ENCODE peak calls at places on chromosomes 3 and 15, in seven cellular contexts. W is NB4, R is HepG2, B is K562, P is ovary, K is A549, C is breast epithelium. X is an unnamed sample.

GRCh38 chr3:46993986-46994385 is 14.5 kb downstream of the NBEAL2 start:
- DNase-seq in W (no peak), R (no peak), B (no peak), P (no peak), K (no peak), C (no peak), X (no peak)

GRCh38 chr15:38085104-38085503 is 150.7 kb downstream of the TMCO5A start:
- DNase-seq in W (peak; percentile 51), R (no peak), B (no peak), P (no peak), K (no peak), C (no peak), X (no peak)

GRCh38 chr3:169812124-169812843 is 386 bp upstream of the LRRIQ4 start:
- DNase-seq in W (peak; percentile 79), R (no peak), B (no peak), P (peak; percentile 71), K (no peak), C (peak; percentile 32), X (peak; percentile 49)

GRCh38 chr15:43954181-43954621 is 127.4 kb downstream of the WDR76 start:
- DNase-seq in W (no peak), R (no peak), B (no peak), P (no peak), K (no peak), C (no peak), X (no peak)

GRCh38 chr15:26889298-26889898 is 22.5 kb downstream of the GABRA5 start:
- DNase-seq in W (peak; percentile 71), R (peak; percentile 53), B (peak; percentile 46), P (no peak), K (peak; percentile 82), C (peak; percentile 30), X (no peak)

GRCh38 chr15:83379574-83379973 is 67.6 kb upstream of the SH3GL3 start:
- DNase-seq in W (no peak), R (no peak), B (no peak), P (no peak), K (peak; percentile 70), C (no peak), X (no peak)

GRCh38 chr3:66609660-66610547 is 109.1 kb upstream of the LRIG1 start:
- DNase-seq in W (no peak), R (no peak), B (no peak), P (no peak), K (peak; percentile 29), C (peak; percentile 60), X (no peak)

GRCh38 chr3:150349314-150350097 is 58.6 kb upstream of the TSC22D2 start:
- DNase-seq in W (no peak), R (no peak), B (no peak), P (no peak), K (peak; percentile 40), C (no peak), X (no peak)

GRCh38 chr3:33363113-33363800 is 76.9 kb downstream of the UBP1 start:
- DNase-seq in W (no peak), R (no peak), B (no peak), P (no peak), K (no peak), C (no peak), X (no peak)

GRCh38 chr3:79824166-79824565 is 56.4 kb upstream of the ROBO1 start:
- DNase-seq in W (no peak), R (no peak), B (no peak), P (no peak), K (no peak), C (no peak), X (no peak)

GRCh38 chr3:153165211-153165815 is 3.3 kb downstream of the RAP2B start:
- DNase-seq in W (peak; percentile 62), R (no peak), B (no peak), P (no peak), K (no peak), C (no peak), X (no peak)

GRCh38 chr15:96553931-96554330 is 223.4 kb downstream of the NR2F2 start:
- DNase-seq in W (no peak), R (no peak), B (no peak), P (no peak), K (no peak), C (no peak), X (no peak)

GRCh38 chr15:70154440-70155347 is 57.0 kb upstream of the TLE3 start:
- DNase-seq in W (no peak), R (no peak), B (no peak), P (peak; percentile 73), K (no peak), C (no peak), X (no peak)

GRCh38 chr3:194768586-194768985 is 82.9 kb downstream of the FAM43A start:
- DNase-seq in W (no peak), R (no peak), B (no peak), P (peak; percentile 38), K (no peak), C (no peak), X (no peak)

GRCh38 chr3:194772241-194773000 is 86.7 kb downstream of the FAM43A start:
- DNase-seq in W (no peak), R (no peak), B (no peak), P (no peak), K (no peak), C (no peak), X (no peak)

GRCh38 chr3:194766845-194767244 is 81.2 kb downstream of the FAM43A start:
- DNase-seq in W (peak; percentile 84), R (no peak), B (no peak), P (no peak), K (no peak), C (no peak), X (no peak)

GRCh38 chr3:194767430-194768207 is 81.9 kb downstream of the FAM43A start:
- DNase-seq in W (no peak), R (no peak), B (no peak), P (no peak), K (no peak), C (no peak), X (no peak)

DNA sequence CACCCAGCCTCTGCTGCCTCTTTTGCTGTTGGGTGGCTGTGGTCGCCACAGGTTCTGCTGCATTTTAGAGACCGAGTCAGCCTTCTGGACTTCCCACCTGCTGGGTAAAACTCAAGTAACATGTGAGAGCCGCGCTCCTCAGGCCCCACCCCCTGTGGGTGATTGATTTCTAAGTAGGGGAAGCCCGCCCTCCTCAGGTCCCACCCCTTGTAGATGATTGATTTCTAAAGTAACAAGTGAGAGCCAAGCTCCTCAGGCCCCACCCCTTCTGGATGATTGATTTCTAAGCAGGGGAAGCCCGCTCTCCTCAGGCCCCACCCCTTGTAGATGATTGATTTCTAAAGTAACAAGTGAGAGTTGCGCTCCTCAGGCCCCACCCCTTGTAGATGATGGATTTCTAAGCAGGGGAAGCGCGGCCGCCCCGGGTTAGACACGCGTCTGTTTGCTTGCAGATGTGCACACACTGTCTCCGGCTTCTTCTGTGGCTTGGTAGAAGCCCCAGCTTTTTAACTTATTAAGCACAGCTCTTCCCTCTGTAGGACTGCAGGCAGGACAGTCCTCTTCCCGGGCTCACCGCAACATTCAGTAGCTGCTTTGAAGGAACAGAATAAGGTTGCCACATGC is 83.4 kb downstream of the FAM43A start:
- DNase-seq in W (peak; percentile 98), R (peak; percentile 92), B (peak; percentile 86), P (peak; percentile 92), K (peak; percentile 91), C (peak; percentile 95), X (peak; percentile 70)
- TF ChIP-seq POLR2A in W (peak; percentile 81), R (peak; percentile 39), B (no peak), P (no peak), K (peak; percentile 29), C (no peak), X (no peak)

DNA sequence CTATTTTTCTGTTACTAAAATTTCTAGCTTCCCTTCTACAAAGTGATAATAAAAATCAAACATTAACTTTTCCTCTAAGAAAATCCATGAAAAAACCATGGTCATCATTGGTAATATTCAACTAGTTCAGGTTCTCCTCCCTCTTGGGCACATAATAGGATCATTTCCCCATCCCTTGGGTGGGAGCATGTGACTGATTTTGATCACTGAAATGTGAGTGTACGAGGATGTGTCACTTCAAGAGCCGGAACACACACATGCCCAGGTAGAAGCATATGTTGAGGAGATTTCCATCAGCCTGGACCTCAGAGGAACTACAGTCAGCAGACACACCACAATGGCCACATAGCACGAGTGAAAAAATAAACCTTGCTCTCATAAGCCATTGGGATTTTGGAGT is 36.1 kb downstream of the AP3S2 start:
- DNase-seq in W (no peak), R (peak; percentile 89), B (no peak), P (no peak), K (peak; percentile 60), C (no peak), X (no peak)
- TF ChIP-seq POLR2A in W (no peak), R (no peak), B (no peak), P (no peak), K (no peak), C (no peak), X (no peak)

DNA sequence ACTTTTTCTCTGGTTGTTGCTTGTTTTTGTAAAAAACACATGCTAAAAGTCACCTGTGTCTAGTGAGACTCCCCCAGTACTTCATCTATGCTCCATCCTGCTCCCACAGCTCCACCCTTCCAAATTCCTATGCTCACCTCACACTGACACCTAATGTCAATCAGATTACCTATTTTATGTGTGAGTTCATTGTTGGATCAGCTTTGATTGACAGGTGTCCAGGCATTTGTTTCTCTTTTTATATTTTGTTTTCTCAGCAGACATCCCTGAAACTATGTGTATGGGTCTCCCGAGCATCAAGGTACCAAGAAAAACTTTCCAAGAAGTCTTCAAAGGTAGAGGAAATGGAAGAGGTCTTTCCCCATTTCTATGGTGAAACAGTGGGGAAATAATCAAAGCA is 13.4 kb downstream of the RFTN1 start:
- DNase-seq in W (no peak), R (no peak), B (no peak), P (no peak), K (no peak), C (no peak), X (no peak)
- TF ChIP-seq POLR2A in W (no peak), R (no peak), B (no peak), P (no peak), K (no peak), C (no peak), X (no peak)

DNA sequence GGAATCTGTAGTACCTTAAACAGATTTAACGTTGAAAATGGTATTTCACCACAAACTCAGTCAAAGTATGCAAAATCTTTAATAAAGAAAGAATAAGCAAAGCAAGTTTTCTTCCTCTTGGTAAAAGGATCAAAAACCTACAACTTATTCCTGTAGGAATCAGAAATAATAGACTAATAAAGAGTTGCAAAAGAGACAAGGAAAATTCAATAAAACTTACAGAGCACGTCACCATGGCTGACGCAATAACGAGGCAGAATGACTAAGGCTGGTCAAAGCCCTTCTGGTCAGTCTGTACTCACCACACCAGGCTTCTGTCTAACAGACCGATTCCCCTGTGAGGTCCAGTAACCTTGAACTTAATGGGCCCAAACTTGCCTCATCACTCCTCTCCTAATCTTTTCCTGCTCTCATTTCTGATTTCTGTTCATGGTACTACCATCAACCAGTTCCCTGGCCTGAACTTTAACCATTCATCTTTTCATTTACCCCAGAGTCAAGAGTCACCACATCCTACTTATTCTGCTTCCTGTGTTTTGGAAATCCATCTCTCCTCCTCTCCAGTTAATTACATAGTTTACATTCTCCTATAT is 5.0 kb downstream of the MASP1 start:
- DNase-seq in W (peak; percentile 26), R (peak; percentile 70), B (no peak), P (no peak), K (no peak), C (no peak), X (no peak)
- TF ChIP-seq POLR2A in W (no peak), R (peak; percentile 7), B (no peak), P (no peak), K (no peak), C (no peak), X (no peak)

X was measured in GM12891.